ENCODE peak calls at places on chromosomes 13 and 19, in seven cellular contexts. I is right cardiac atrium; G is naive thymus-derived CD4-positive, alpha-beta T cell; Y is HL-60; O is AG04449; N is esophagus squamous epithelium; V is H1. Z is an unnamed sample.
A peak's percentile ranks its signal among the peaks of the same experiment; 100 is the strongest.

GRCh38 chr13:75633285-75633684 is 2.8 kb upstream of the LMO7 start:
- DNase-seq in V (no peak), G (no peak), Y (no peak), N (no peak), O (peak; percentile 88), I (no peak), Z (no peak)

GRCh38 chr19:41993612-41994483 is at the start of gene ATP1A3:
- DNase-seq in G (peak; percentile 38), N (no peak), O (no peak), I (peak; percentile 84), V (peak; percentile 88), Y (peak; percentile 9), Z (peak; percentile 100)

GRCh38 chr13:25844559-25845434 is 207.0 kb downstream of the SHISA2 start:
- DNase-seq in I (no peak), O (no peak), Y (no peak), V (no peak), G (no peak), N (no peak), Z (no peak)

GRCh38 chr13:30334663-30335386 is 27.5 kb upstream of the KATNAL1 start:
- DNase-seq in G (peak; percentile 30), I (no peak), N (no peak), V (peak; percentile 63), Y (peak; percentile 35), O (no peak), Z (peak; percentile 58)

GRCh38 chr19:32166238-32166637 is 179.2 kb upstream of the ZNF507 start:
- DNase-seq in Y (no peak), V (peak; percentile 28), O (no peak), N (no peak), I (no peak), G (no peak), Z (no peak)

GRCh38 chr19:57389730-57390598 is at the start of gene ZNF548:
- DNase-seq in O (peak; percentile 97), V (peak; percentile 96), Y (peak; percentile 99), G (peak; percentile 94), N (peak; percentile 93), I (peak; percentile 98), Z (peak; percentile 93)

GRCh38 chr13:52786747-52787146 is 47.1 kb upstream of the CNMD start:
- DNase-seq in G (no peak), I (no peak), N (no peak), Y (no peak), V (no peak), O (no peak), Z (no peak)

GRCh38 chr19:33675501-33676124 is 53.9 kb downstream of the CHST8 start:
- DNase-seq in I (no peak), V (no peak), O (no peak), G (no peak), N (no peak), Y (no peak), Z (no peak)

GRCh38 chr13:64684685-64685431 is 2545.3 kb downstream of the PCDH9 start:
- DNase-seq in N (no peak), Y (no peak), V (no peak), O (no peak), G (no peak), I (no peak), Z (peak; percentile 12)

GRCh38 chr19:50565984-50566903 is 2.0 kb downstream of the LRRC4B start:
- DNase-seq in V (peak; percentile 70), G (no peak), I (no peak), O (no peak), N (no peak), Y (no peak), Z (peak; percentile 91)

GRCh38 chr19:5492813-5493409 is 37.7 kb downstream of the ZNRF4 start:
- DNase-seq in V (no peak), G (no peak), O (no peak), Y (no peak), N (no peak), I (no peak), Z (peak; percentile 69)

GRCh38 chr19:38211779-38212178 is 12.2 kb downstream of the DPF1 start:
- DNase-seq in V (peak; percentile 74), I (no peak), N (no peak), O (no peak), Y (no peak), G (no peak), Z (peak; percentile 91)

GRCh38 chr19:30255783-30256509 is 116.2 kb upstream of the ZNF536 start:
- DNase-seq in O (no peak), G (no peak), N (no peak), V (no peak), I (no peak), Y (no peak), Z (peak; percentile 85)

GRCh38 chr13:29453657-29454056 is 141.8 kb downstream of the SLC7A1 start:
- DNase-seq in V (no peak), G (no peak), N (no peak), I (no peak), Y (no peak), O (no peak), Z (no peak)

GRCh38 chr19:54209748-54210494 is 9.3 kb downstream of the RPS9 start:
- DNase-seq in G (no peak), O (peak; percentile 87), N (no peak), Y (peak; percentile 55), I (peak; percentile 91), V (no peak), Z (no peak)

GRCh38 chr19:39136225-39136940 is 10.8 kb downstream of the PAK4 start:
- DNase-seq in Y (no peak), I (no peak), O (no peak), V (no peak), G (no peak), N (no peak), Z (peak; percentile 59)

GRCh38 chr13:79810671-79811070 is 329.7 kb downstream of the NDFIP2 start:
- DNase-seq in V (no peak), Y (no peak), I (no peak), N (no peak), O (peak; percentile 31), G (no peak), Z (peak; percentile 20)

GRCh38 chr13:49305824-49306425 is 58.2 kb downstream of the CDADC1 start:
- DNase-seq in I (no peak), G (no peak), N (no peak), O (no peak), Y (no peak), V (no peak), Z (peak; percentile 37)

GRCh38 chr19:40605201-40605971 is 4.2 kb downstream of the LTBP4 start:
- DNase-seq in N (no peak), O (no peak), G (peak; percentile 73), Y (peak; percentile 59), V (peak; percentile 81), I (peak; percentile 89), Z (peak; percentile 88)

GRCh38 chr19:40603719-40604646 is 2.8 kb downstream of the LTBP4 start:
- DNase-seq in Y (peak; percentile 95), O (no peak), V (peak; percentile 97), N (peak; percentile 74), G (peak; percentile 94), I (peak; percentile 99), Z (peak; percentile 96)

GRCh38 chr19:40607311-40607871 is 6.2 kb downstream of the LTBP4 start:
- DNase-seq in Y (no peak), I (peak; percentile 77), O (no peak), N (no peak), G (no peak), V (no peak), Z (peak; percentile 68)

GRCh38 chr19:40603071-40603718 is 2.0 kb downstream of the LTBP4 start:
- DNase-seq in G (no peak), V (no peak), I (no peak), N (no peak), O (no peak), Y (no peak), Z (peak; percentile 54)

GRCh38 chr19:40604647-40605200 is 3.6 kb downstream of the LTBP4 start:
- DNase-seq in G (no peak), Y (no peak), I (peak; percentile 78), O (no peak), N (no peak), V (no peak), Z (peak; percentile 59)
- H3K4me3 ChIP-seq in G (peak overlapping the region; percentile 72), Y (peak overlapping the region; percentile 42), I (no peak overlapping the region), O (peak overlapping the region; percentile 52), N (peak overlapping the region; percentile 81), V (peak overlapping the region; percentile 39), Z (peak overlapping the region; percentile 56)

DNA sequence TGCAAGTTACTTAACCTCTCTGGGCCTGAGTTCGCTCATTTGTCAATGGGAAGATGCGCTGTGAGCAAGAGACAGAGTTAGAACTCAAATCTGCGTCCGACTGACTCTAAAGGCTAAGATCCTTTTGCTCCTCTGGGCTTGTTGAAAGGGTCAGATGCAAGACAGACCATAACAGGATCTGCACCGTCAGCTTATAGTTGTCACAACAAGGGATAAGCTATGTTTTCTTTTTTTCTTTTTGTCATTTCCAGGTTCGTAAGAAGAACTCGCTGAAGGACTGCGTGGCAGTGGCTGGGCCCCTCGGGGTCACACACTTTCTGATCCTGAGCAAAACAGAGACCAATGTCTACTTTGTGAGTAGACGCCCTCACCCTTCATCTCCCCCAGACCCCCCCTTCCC is 1.1 kb downstream of the PPAN start:
- DNase-seq in V (no peak), I (peak; percentile 25), Y (no peak), G (no peak), O (no peak), N (no peak), Z (no peak)
- H3K4me3 ChIP-seq in V (peak overlapping the region; percentile 94), I (peak overlapping the region; percentile 63), Y (peak overlapping the region; percentile 85), G (peak overlapping the region; percentile 60), O (peak overlapping the region; percentile 86), N (peak overlapping the region; percentile 89), Z (peak overlapping the region; percentile 100)

DNA sequence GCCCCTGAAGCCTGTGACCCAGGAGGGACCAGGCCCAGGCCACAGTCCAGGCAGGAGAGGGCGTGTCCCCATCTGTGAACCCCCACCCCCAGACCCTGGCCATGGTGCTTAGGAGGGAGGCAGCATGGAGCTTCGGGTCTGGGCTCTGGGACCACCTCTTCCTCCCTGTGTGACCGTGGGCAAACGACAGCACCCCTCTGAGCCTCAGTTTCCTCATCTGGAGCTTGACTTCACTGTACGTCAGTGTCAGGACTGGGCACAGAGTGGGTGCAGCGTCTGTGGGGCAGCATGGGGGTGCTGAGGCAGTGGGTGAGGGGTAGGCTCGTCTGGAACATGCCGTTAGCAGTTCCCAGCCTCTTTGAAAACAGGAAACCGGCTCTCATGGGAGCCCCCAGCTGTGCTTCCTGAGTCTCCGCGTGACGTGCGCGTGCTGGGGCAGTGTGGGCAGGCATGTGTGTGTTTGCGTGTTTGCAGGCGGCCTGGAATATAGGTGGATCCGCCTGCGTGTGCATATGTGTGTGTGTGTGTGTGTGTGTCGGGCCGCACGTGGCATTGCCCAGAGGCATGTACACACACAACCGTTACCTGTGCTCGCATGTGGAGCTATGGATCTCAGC is 15.7 kb downstream of the ARRDC2 start:
- DNase-seq in Y (peak; percentile 94), V (no peak), G (peak; percentile 94), O (no peak), I (peak; percentile 93), N (peak; percentile 45), Z (peak; percentile 38)
- H3K4me3 ChIP-seq in Y (peak overlapping the region; percentile 13), V (no peak overlapping the region), G (peak overlapping the region; percentile 6), O (no peak overlapping the region), I (no peak overlapping the region), N (no peak overlapping the region), Z (no peak overlapping the region)

GRCh38 chr13:113413898-113414282 is 39.4 kb downstream of the ADPRHL1 start:
- DNase-seq in I (no peak), O (no peak), N (no peak), Y (no peak), G (no peak), V (no peak), Z (no peak)

GRCh38 chr13:113412440-113412839 is 40.8 kb downstream of the ADPRHL1 start:
- DNase-seq in I (no peak), Y (no peak), V (no peak), N (no peak), G (no peak), O (no peak), Z (no peak)

GRCh38 chr13:113414335-113414734 is 39.0 kb downstream of the ADPRHL1 start:
- DNase-seq in Y (no peak), I (no peak), O (no peak), V (no peak), G (no peak), N (no peak), Z (no peak)

GRCh38 chr13:113415032-113415431 is 38.3 kb downstream of the ADPRHL1 start:
- DNase-seq in Y (no peak), N (no peak), I (no peak), G (no peak), V (no peak), O (no peak), Z (no peak)

GRCh38 chr13:113413178-113413897 is 40.0 kb downstream of the ADPRHL1 start:
- DNase-seq in N (no peak), Y (no peak), I (peak; percentile 65), G (no peak), V (no peak), O (no peak), Z (peak; percentile 71)
- H3K4me3 ChIP-seq in N (no peak overlapping the region), Y (no peak overlapping the region), I (no peak overlapping the region), G (no peak overlapping the region), V (no peak overlapping the region), O (no peak overlapping the region), Z (no peak overlapping the region)

Z was measured in H7.